ENCODE peak calls at places on chromosomes 11 and 22, in eight cellular contexts. Q, J, O, V, B, H, X and G are unnamed samples.

GRCh38 chr11:69314555-69314954 is 20.6 kb downstream of the MYEOV start:
- DNase-seq in V (no peak), X (no peak), H (no peak), O (no peak), Q (no peak), J (no peak), B (no peak), G (no peak)

GRCh38 chr11:113906038-113906437 is 1.4 kb downstream of the HTR3B start:
- DNase-seq in X (no peak), Q (no peak), B (no peak), J (no peak), H (no peak), O (peak), V (peak), G (no peak)

GRCh38 chr22:20793386-20794131 is 19.6 kb downstream of the SERPIND1 start:
- DNase-seq in X (no peak), V (no peak), H (no peak), Q (no peak), O (no peak), B (no peak), J (no peak), G (no peak)

GRCh38 chr11:106398396-106399074 is 321.1 kb downstream of the AASDHPPT start:
- DNase-seq in O (no peak), B (no peak), X (no peak), H (no peak), J (no peak), Q (no peak), V (peak), G (no peak)

GRCh38 chr11:35815556-35816315 is 128.1 kb upstream of the LDLRAD3 start:
- DNase-seq in V (no peak), B (no peak), X (no peak), Q (no peak), H (no peak), J (no peak), O (no peak), G (no peak)

GRCh38 chr11:97764193-97764592 is 1256.6 kb upstream of the CNTN5 start:
- DNase-seq in H (no peak), V (no peak), O (no peak), J (no peak), B (no peak), Q (no peak), X (no peak), G (no peak)

GRCh38 chr11:33775832-33776231 is 1.5 kb upstream of the FBXO3 start:
- DNase-seq in H (no peak), B (no peak), Q (no peak), O (no peak), J (no peak), X (no peak), V (peak), G (no peak)

GRCh38 chr22:22884888-22885840 is 2.5 kb upstream of the IGLL5 start:
- DNase-seq in O (no peak), B (no peak), X (peak), J (no peak), H (no peak), V (no peak), Q (no peak), G (no peak)

GRCh38 chr22:25048659-25049657 is 96.4 kb downstream of the KIAA1671 start:
- DNase-seq in H (peak), Q (peak), X (peak), V (peak), J (peak), B (no peak), O (peak), G (no peak)